ENCODE peak calls at places on chromosomes 11 and 22, in six cellular contexts. U is foreskin fibroblast, G is sigmoid colon, D is memory B cell, T is IMR-90, A is M059J. I is an unnamed sample.

GRCh38 chr11:66659785-66660184 is 17.9 kb downstream of the RBM4B start:
- DNase-seq in A (no peak), U (no peak), G (no peak), T (no peak), D (no peak), I (no peak)

GRCh38 chr11:69088676-69089146 is 40.0 kb downstream of the TPCN2 start:
- DNase-seq in A (peak), T (peak), G (peak), D (peak), U (peak), I (peak)

GRCh38 chr22:46297151-46297819 is 615 bp downstream of the GTSE1 start:
- DNase-seq in A (peak), T (peak), G (no peak), U (peak), D (no peak), I (peak)

GRCh38 chr11:127675602-127676001 is 675.0 kb upstream of the KIRREL3 start:
- DNase-seq in T (peak), A (peak), U (no peak), D (no peak), G (no peak), I (no peak)

GRCh38 chr11:68457214-68457897 is 3.2 kb upstream of the PPP6R3 start:
- DNase-seq in D (no peak), U (no peak), A (no peak), G (no peak), T (no peak), I (no peak)

GRCh38 chr11:122275513-122275912 is 159.5 kb upstream of the BLID start:
- DNase-seq in U (no peak), A (no peak), G (no peak), D (no peak), T (no peak), I (no peak)

GRCh38 chr22:20479612-20480196 is 15.9 kb downstream of the KLHL22 start:
- DNase-seq in D (no peak), T (no peak), U (no peak), G (no peak), A (no peak), I (peak)

GRCh38 chr11:65648997-65649491 is 11.1 kb downstream of the SIPA1 start:
- DNase-seq in T (no peak), D (no peak), G (no peak), U (no peak), A (no peak), I (no peak)

GRCh38 chr22:47123006-47123826 is 360.8 kb downstream of the TBC1D22A start:
- DNase-seq in D (no peak), A (no peak), U (no peak), T (no peak), G (no peak), I (no peak)